ENCODE peak calls at places on chromosomes 1 and 21, in seven cellular contexts. Q, X, C, E, V, J and A are unnamed samples.

GRCh38 chr1:113946668-113947387 is 17.7 kb downstream of the HIPK1 start:
- DNase-seq in Q (no peak), X (no peak), C (no peak), E (no peak), V (no peak), J (peak; percentile 50), A (no peak)

GRCh38 chr1:39189592-39190041 is 14.9 kb upstream of the MACF1 start:
- DNase-seq in Q (no peak), X (no peak), C (peak; percentile 70), E (no peak), V (peak; percentile 55), J (no peak), A (no peak)

GRCh38 chr1:230186003-230186863 is 119.2 kb downstream of the GALNT2 start:
- DNase-seq in Q (peak; percentile 75), X (peak; percentile 76), C (peak; percentile 86), E (peak; percentile 87), V (peak; percentile 100), J (no peak), A (no peak)

GRCh38 chr1:235067396-235068154 is 61.1 kb downstream of the TOMM20 start:
- DNase-seq in Q (no peak), X (peak; percentile 94), C (peak; percentile 100), E (peak; percentile 90), V (peak; percentile 98), J (no peak), A (no peak)

GRCh38 chr21:46062471-46063211 is 35.3 kb upstream of the COL6A2 start:
- DNase-seq in Q (no peak), X (no peak), C (peak; percentile 43), E (no peak), V (no peak), J (no peak), A (no peak)

GRCh38 chr1:4637616-4638346 is 16.6 kb upstream of the AJAP1 start:
- DNase-seq in Q (no peak), X (no peak), C (no peak), E (no peak), V (no peak), J (no peak), A (no peak)

GRCh38 chr1:232613752-232614381 is 16.1 kb downstream of the SIPA1L2 start:
- DNase-seq in Q (no peak), X (peak; percentile 66), C (peak; percentile 65), E (peak; percentile 40), V (no peak), J (no peak), A (no peak)

GRCh38 chr21:36487641-36488307 is 7.9 kb upstream of the CLDN14 start:
- DNase-seq in Q (no peak), X (no peak), C (peak; percentile 17), E (no peak), V (peak; percentile 92), J (no peak), A (no peak)

GRCh38 chr1:229454056-229454455 is 20.2 kb upstream of the ACTA1 start:
- DNase-seq in Q (peak; percentile 17), X (no peak), C (no peak), E (peak; percentile 48), V (no peak), J (no peak), A (no peak)

GRCh38 chr1:111592389-111593361 is 26.9 kb upstream of the RAP1A start:
- DNase-seq in Q (peak; percentile 41), X (peak; percentile 49), C (peak; percentile 92), E (peak; percentile 85), V (peak; percentile 90), J (peak; percentile 9), A (peak; percentile 60)

GRCh38 chr1:10726355-10726754 is 70.1 kb downstream of the CASZ1 start:
- DNase-seq in Q (no peak), X (no peak), C (no peak), E (no peak), V (peak; percentile 73), J (no peak), A (no peak)

GRCh38 chr21:15614757-15615156 is 115.0 kb upstream of the USP25 start:
- DNase-seq in Q (no peak), X (no peak), C (no peak), E (peak; percentile 26), V (no peak), J (no peak), A (no peak)

GRCh38 chr1:115222616-115223402 is 115.2 kb downstream of the NGF start:
- DNase-seq in Q (no peak), X (no peak), C (no peak), E (no peak), V (peak; percentile 88), J (no peak), A (no peak)

GRCh38 chr1:20291621-20292020 is 946 bp downstream of the VWA5B1 start:
- DNase-seq in Q (peak; percentile 56), X (no peak), C (peak; percentile 32), E (peak; percentile 16), V (no peak), J (peak; percentile 44), A (no peak)

GRCh38 chr1:67323087-67323486 is 15.4 kb downstream of the IL12RB2 start:
- DNase-seq in Q (no peak), X (no peak), C (no peak), E (no peak), V (no peak), J (no peak), A (no peak)

GRCh38 chr1:224673161-224673560 is 57.0 kb downstream of the CNIH3 start:
- DNase-seq in Q (no peak), X (no peak), C (no peak), E (no peak), V (no peak), J (no peak), A (no peak)

GRCh38 chr1:159936284-159936904 is 9.0 kb downstream of the IGSF9 start:
- DNase-seq in Q (peak; percentile 79), X (no peak), C (peak; percentile 61), E (peak; percentile 83), V (peak; percentile 93), J (peak; percentile 80), A (peak; percentile 74)

GRCh38 chr21:42236014-42236413 is 17.1 kb downstream of the ABCG1 start:
- DNase-seq in Q (no peak), X (no peak), C (no peak), E (no peak), V (no peak), J (no peak), A (no peak)

GRCh38 chr21:42238185-42238934 is 19.4 kb downstream of the ABCG1 start:
- DNase-seq in Q (no peak), X (no peak), C (no peak), E (no peak), V (no peak), J (no peak), A (no peak)

GRCh38 chr21:42237161-42237560 is 18.2 kb downstream of the ABCG1 start:
- DNase-seq in Q (no peak), X (no peak), C (no peak), E (no peak), V (no peak), J (no peak), A (no peak)

GRCh38 chr21:42236693-42237092 is 17.8 kb downstream of the ABCG1 start:
- DNase-seq in Q (no peak), X (no peak), C (no peak), E (no peak), V (no peak), J (no peak), A (peak; percentile 26)

DNA sequence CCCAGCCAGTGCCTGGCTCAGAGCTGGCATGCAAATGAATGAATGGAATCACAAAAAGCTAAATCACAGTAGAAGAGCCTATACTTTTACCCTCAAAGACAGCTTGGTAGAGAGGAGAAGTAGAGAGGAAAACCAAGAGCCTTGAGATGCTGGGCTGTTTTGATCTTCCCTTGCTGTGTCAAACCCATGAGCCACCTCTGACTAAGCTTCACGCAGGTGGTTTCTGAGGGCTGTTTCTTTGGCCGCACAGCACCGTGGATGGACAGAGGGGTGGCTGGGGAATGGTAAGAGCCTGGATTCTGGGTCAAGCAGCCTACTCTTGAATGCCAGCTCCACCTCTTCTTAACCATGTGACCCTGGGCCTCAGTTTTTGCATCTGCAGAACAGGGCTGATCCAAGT is 18.6 kb downstream of the ABCG1 start:
- DNase-seq in Q (no peak), X (no peak), C (no peak), E (no peak), V (no peak), J (no peak), A (no peak)
- H3K4me1 ChIP-seq in Q (peaks cover 19% of the 10 kb centered on the region), X (peaks cover 33% of the 10 kb centered on the region), C (peaks cover 3% of the 10 kb centered on the region), E (peaks cover 40% of the 10 kb centered on the region), V (peaks cover 16% of the 10 kb centered on the region), J (peaks cover 47% of the 10 kb centered on the region), A (peaks cover 46% of the 10 kb centered on the region)

DNA sequence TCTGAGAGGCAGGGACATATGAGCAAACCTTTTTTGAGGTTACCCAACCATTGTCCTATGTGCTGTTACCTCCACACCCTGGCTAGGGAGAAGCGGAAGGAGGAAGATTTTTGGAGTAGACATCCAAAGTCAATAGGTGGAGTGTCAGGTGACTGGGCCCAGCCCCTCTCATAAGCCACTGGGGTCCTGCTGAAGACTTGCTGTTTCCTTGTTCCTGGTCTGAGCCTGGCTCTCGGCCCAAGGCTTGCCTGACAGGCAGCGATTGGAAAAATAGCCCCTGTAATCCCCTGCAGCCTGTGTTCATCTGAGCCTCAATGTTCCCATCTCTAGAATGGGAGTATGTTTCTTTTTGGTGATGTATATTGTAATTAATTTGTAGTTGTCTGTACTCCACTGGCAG is 6.9 kb upstream of the PIGR start:
- DNase-seq in Q (no peak), X (no peak), C (no peak), E (no peak), V (no peak), J (no peak), A (no peak)
- H2AFZ ChIP-seq in Q (no peak overlapping the region), X (no peak overlapping the region), C (no peak overlapping the region), E (no peak overlapping the region), V (no peak overlapping the region), J (no peak overlapping the region), A (no peak overlapping the region)

DNA sequence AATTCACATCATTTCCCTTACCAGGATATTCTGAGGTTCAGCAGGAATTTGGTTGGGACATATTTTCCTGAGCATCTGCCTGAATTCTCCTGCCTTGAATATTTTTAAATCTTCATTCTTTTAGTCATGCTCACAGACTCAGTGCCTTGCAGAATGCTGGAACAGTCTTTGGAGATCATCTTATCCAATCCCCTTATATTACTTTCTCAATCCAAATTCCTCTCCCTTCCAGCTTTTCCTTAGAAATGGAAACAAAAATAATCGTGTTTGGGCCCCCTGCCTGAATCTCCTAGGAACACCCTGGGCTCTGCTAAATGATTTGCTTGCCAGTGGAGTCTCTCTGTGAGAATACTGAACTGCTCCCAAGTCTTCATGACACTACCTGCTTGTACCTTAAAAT is 38.4 kb downstream of the LHX8 start:
- DNase-seq in Q (no peak), X (no peak), C (peak; percentile 7), E (no peak), V (no peak), J (no peak), A (no peak)
- TF ChIP-seq EZH2phosphoT487 in Q (no peak), X (no peak), C (no peak), E (no peak), V (no peak), J (no peak), A (no peak)

GRCh38 chr21:33433001-33433400 is 29.8 kb downstream of the IFNGR2 start:
- DNase-seq in Q (no peak), X (no peak), C (no peak), E (no peak), V (no peak), J (no peak), A (no peak)

GRCh38 chr21:33432496-33432895 is 29.3 kb downstream of the IFNGR2 start:
- DNase-seq in Q (no peak), X (no peak), C (no peak), E (no peak), V (no peak), J (no peak), A (no peak)

GRCh38 chr21:33428669-33429068 is 25.5 kb downstream of the IFNGR2 start:
- DNase-seq in Q (no peak), X (no peak), C (peak; percentile 65), E (no peak), V (peak; percentile 95), J (no peak), A (no peak)

GRCh38 chr21:33433425-33434114 is 30.4 kb downstream of the IFNGR2 start:
- DNase-seq in Q (no peak), X (no peak), C (no peak), E (no peak), V (no peak), J (no peak), A (no peak)

GRCh38 chr21:33430858-33431257 is 27.6 kb downstream of the IFNGR2 start:
- DNase-seq in Q (no peak), X (no peak), C (no peak), E (no peak), V (no peak), J (no peak), A (no peak)
- H3K4me1 ChIP-seq in Q (no peaks in the 10 kb centered on the region), X (peaks cover 18% of the 10 kb centered on the region), C (peaks cover 31% of the 10 kb centered on the region), E (peaks cover 3% of the 10 kb centered on the region), V (peaks cover 44% of the 10 kb centered on the region), J (no peaks in the 10 kb centered on the region), A (peaks cover 31% of the 10 kb centered on the region)